ENCODE peak calls at places on chromosomes 3 and 15, in four cellular contexts. S is fibroblast of lung, O is astrocyte, Q is H1. K is an unnamed sample. For H4K20me1, the result is how much of the 10 kb centered on the place peaks cover.

GRCh38 chr3:113270096-113270495 is 58.7 kb downstream of the BOC start:
- DNase-seq in S (no peak), O (no peak), Q (no peak), K (no peak)

GRCh38 chr3:12905316-12906071 is 64.1 kb upstream of the RPL32 start:
- DNase-seq in S (no peak), O (no peak), Q (no peak), K (no peak)

GRCh38 chr3:54191220-54191619 is 68.9 kb downstream of the CACNA2D3 start:
- DNase-seq in S (no peak), O (no peak), Q (no peak), K (no peak)

GRCh38 chr3:37229740-37230139 is 55.4 kb upstream of the LRRFIP2 start:
- DNase-seq in S (no peak), O (no peak), Q (no peak), K (no peak)

GRCh38 chr3:57556459-57557087 is 499 bp downstream of the PDE12 start:
- DNase-seq in S (peak), O (peak), Q (no peak), K (peak)

GRCh38 chr3:39065197-39065596 is 13.4 kb downstream of the WDR48 start:
- DNase-seq in S (peak), O (peak), Q (peak), K (peak)

GRCh38 chr3:135191690-135192089 is 396.6 kb downstream of the EPHB1 start:
- DNase-seq in S (no peak), O (no peak), Q (no peak), K (no peak)

GRCh38 chr3:168096210-168096795 is 579 bp upstream of the GOLIM4 start:
- DNase-seq in S (peak), O (peak), Q (no peak), K (peak)

DNA sequence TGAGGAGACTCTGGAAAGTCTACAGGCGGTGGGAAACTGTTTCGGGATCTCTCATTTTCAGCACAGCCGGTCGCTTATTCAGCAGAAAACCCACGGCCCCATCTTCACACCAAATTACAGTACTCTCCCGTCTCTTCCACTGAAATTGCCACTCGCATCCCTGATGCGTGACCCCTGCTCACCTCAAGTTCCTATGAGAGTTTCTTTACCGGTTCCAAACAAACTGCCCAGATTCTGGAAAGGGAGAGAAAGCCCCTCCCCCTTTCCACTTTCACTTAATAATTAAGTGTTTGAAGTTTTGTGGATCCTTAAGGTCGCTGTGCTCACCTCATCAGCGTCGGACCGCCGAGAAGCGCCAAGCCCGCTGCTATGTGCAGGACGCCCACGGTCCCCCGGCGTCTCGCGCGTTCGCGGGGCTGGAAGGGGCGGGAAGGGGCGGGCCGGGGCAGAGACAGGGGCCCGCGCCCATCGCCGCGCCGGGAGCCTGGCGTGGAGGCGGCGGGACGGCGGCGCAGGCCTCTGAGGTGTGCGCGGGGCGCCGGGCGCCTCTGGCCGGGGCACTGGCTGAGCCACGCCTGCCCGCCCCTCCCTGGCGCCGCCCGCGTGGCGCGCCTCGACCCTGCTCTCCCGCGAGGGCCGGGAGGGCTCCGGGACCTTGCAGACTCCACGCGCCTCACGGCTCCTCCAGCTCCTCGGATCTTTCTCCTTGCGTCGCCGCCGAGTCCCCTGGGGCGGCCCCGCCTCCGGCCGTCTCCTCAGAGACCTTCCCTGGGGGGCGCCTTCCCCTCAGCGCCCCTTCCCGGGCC is at the start of gene GPR156:
- DNase-seq in S (peak), O (no peak), Q (no peak), K (no peak)
- H3K9ac ChIP-seq in S (peak), O (peak), Q (no peak), K (no peak)

GRCh38 chr15:82808634-82809041 is 790 bp upstream of the WHAMM start:
- DNase-seq in S (no peak), O (no peak), Q (no peak), K (peak)
- H3K4me3 ChIP-seq in S (no peak), O (no peak), Q (no peak), K (peak)

GRCh38 chr15:77027111-77027696 is 32.3 kb downstream of the PSTPIP1 start:
- DNase-seq in S (no peak), O (no peak), Q (no peak), K (no peak)
- H4K20me1 ChIP-seq in S (under half), O (under half), Q (under half), K (under half)

DNA sequence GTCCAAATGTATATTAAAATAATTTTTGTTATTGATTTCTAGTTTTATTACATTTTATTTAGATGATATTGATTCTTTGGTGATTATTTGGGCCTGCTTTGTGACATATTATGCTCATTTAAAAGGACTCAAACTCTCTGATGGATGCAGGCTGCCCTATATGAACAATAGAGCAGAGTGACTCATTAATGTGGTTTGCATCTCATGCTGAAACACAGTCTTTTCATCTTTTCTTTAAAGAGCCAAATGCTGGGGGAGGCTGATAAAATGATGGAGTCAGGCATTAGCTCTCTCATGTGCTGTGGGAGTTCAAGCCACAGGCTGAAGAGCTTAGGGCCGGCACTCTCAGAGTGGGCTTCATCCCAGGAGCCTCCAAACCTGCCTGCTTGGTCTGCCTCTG is 7.2 kb downstream of the PLA1A start:
- DNase-seq in S (peak), O (peak), Q (no peak), K (no peak)
- H3K9ac ChIP-seq in S (no peak), O (no peak), Q (no peak), K (no peak)